ENCODE peak calls at places on chromosomes 5 and 9, in ten cellular contexts. G is esophagus squamous epithelium, L is breast epithelium, S is Peyer's patch, T is stomach, R is heart left ventricle, C is adrenal gland, U is sigmoid colon, D is gastrocnemius medialis, F is upper lobe of left lung. I is an unnamed sample. For H3K27me3, the result is how much of the 10 kb centered on the place peaks cover.

GRCh38 chr9:20636883-20637440 is 14.7 kb upstream of the MLLT3 start:
- DNase-seq in G (no peak), L (no peak), S (no peak), T (no peak), R (no peak), C (no peak), U (no peak), D (no peak), F (no peak), I (no peak)

GRCh38 chr5:179269781-179270543 is 75.3 kb downstream of the ADAMTS2 start:
- DNase-seq in G (no peak), L (no peak), S (peak), T (no peak), R (no peak), C (peak), U (peak), D (peak), F (peak), I (peak)

GRCh38 chr5:1230551-1230950 is 5.4 kb downstream of the SLC6A18 start:
- DNase-seq in G (no peak), L (no peak), S (no peak), T (no peak), R (no peak), C (no peak), U (no peak), D (no peak), F (no peak), I (no peak)

GRCh38 chr5:103840600-103840999 is 278.0 kb upstream of the NUDT12 start:
- DNase-seq in G (no peak), L (no peak), S (no peak), T (no peak), R (no peak), C (no peak), U (no peak), D (no peak), F (no peak), I (no peak)

GRCh38 chr9:114616684-114617520 is 5.8 kb downstream of the TMEM268 start:
- DNase-seq in G (peak), L (peak), S (peak), T (peak), R (peak), C (peak), U (peak), D (peak), F (peak), I (peak)

GRCh38 chr9:13845460-13845859 is 468.5 kb downstream of the NFIB start:
- DNase-seq in G (no peak), L (no peak), S (no peak), T (no peak), R (no peak), C (no peak), U (no peak), D (no peak), F (no peak), I (no peak)

GRCh38 chr9:37953775-37954437 is 50.0 kb upstream of the SLC25A51 start:
- DNase-seq in G (no peak), L (no peak), S (no peak), T (no peak), R (no peak), C (peak), U (no peak), D (peak), F (no peak), I (peak)

GRCh38 chr5:140258016-140258415 is 44.9 kb downstream of the PFDN1 start:
- DNase-seq in G (no peak), L (no peak), S (no peak), T (no peak), R (no peak), C (no peak), U (no peak), D (no peak), F (no peak), I (no peak)

GRCh38 chr5:6765612-6766525 is 52.6 kb downstream of the TENT4A start:
- DNase-seq in G (no peak), L (peak), S (peak), T (peak), R (peak), C (peak), U (peak), D (peak), F (peak), I (peak)

GRCh38 chr5:100421360-100421759 is 113.8 kb upstream of the FAM174A start:
- DNase-seq in G (no peak), L (no peak), S (no peak), T (no peak), R (no peak), C (no peak), U (no peak), D (no peak), F (no peak), I (no peak)

GRCh38 chr9:2838984-2839367 is 4.9 kb downstream of the PUM3 start:
- DNase-seq in G (no peak), L (no peak), S (no peak), T (no peak), R (no peak), C (no peak), U (no peak), D (no peak), F (no peak), I (no peak)

GRCh38 chr5:124923131-124923530 is 176.7 kb upstream of the ZNF608 start:
- DNase-seq in G (no peak), L (no peak), S (no peak), T (no peak), R (peak), C (no peak), U (no peak), D (no peak), F (peak), I (peak)

GRCh38 chr9:75181748-75182147 is 93.4 kb downstream of the OSTF1 start:
- DNase-seq in G (no peak), L (no peak), S (peak), T (no peak), R (no peak), C (no peak), U (no peak), D (no peak), F (no peak), I (no peak)

GRCh38 chr5:172090976-172091547 is 84.6 kb upstream of the FBXW11 start:
- DNase-seq in G (no peak), L (no peak), S (peak), T (no peak), R (no peak), C (peak), U (peak), D (no peak), F (peak), I (no peak)

GRCh38 chr9:18626046-18626698 is 152.2 kb downstream of the ADAMTSL1 start:
- DNase-seq in G (no peak), L (no peak), S (no peak), T (no peak), R (no peak), C (no peak), U (no peak), D (no peak), F (no peak), I (no peak)

GRCh38 chr9:98536542-98537173 is 172.1 kb downstream of the GABBR2 start:
- DNase-seq in G (no peak), L (no peak), S (peak), T (no peak), R (no peak), C (no peak), U (no peak), D (no peak), F (no peak), I (peak)

GRCh38 chr5:53002491-53002890 is 13.3 kb downstream of the ITGA2 start:
- DNase-seq in G (no peak), L (no peak), S (no peak), T (no peak), R (no peak), C (no peak), U (no peak), D (no peak), F (no peak), I (no peak)

GRCh38 chr9:6418764-6419163 is 5.8 kb downstream of the UHRF2 start:
- DNase-seq in G (no peak), L (no peak), S (no peak), T (no peak), R (no peak), C (no peak), U (no peak), D (no peak), F (no peak), I (no peak)
- TF ChIP-seq POLR2A in G (no peak), L (no peak), S (no peak), T (no peak), R (no peak), C (no peak), U (no peak), D (no peak), F (no peak), I (no peak)

GRCh38 chr5:135031813-135032612 is 2.0 kb downstream of the PITX1 start:
- DNase-seq in G (no peak), L (no peak), S (no peak), T (no peak), R (no peak), C (no peak), U (no peak), D (no peak), F (no peak), I (no peak)
- H3K27me3 ChIP-seq in G (under half), L (half or more), S (half or more), T (half or more), R (half or more), C (half or more), U (half or more), D (half or more), F (half or more), I (under half)

GRCh38 chr9:125649315-125649714 is 57.7 kb downstream of the MAPKAP1 start:
- DNase-seq in G (no peak), L (no peak), S (no peak), T (no peak), R (peak), C (peak), U (no peak), D (no peak), F (peak), I (no peak)

GRCh38 chr9:125651907-125652306 is 55.1 kb downstream of the MAPKAP1 start:
- DNase-seq in G (no peak), L (no peak), S (no peak), T (no peak), R (no peak), C (no peak), U (no peak), D (no peak), F (no peak), I (no peak)

GRCh38 chr9:125650271-125650737 is 56.7 kb downstream of the MAPKAP1 start:
- DNase-seq in G (no peak), L (no peak), S (no peak), T (no peak), R (no peak), C (no peak), U (no peak), D (no peak), F (no peak), I (no peak)

GRCh38 chr9:125648294-125648693 is 58.7 kb downstream of the MAPKAP1 start:
- DNase-seq in G (no peak), L (no peak), S (no peak), T (no peak), R (no peak), C (no peak), U (no peak), D (no peak), F (no peak), I (no peak)

GRCh38 chr9:125649826-125650225 is 57.2 kb downstream of the MAPKAP1 start:
- DNase-seq in G (no peak), L (no peak), S (no peak), T (no peak), R (no peak), C (no peak), U (no peak), D (no peak), F (no peak), I (no peak)
- H3K4me3 ChIP-seq in G (no peak), L (no peak), S (peak), T (no peak), R (no peak), C (no peak), U (no peak), D (no peak), F (no peak), I (no peak)

GRCh38 chr9:137030528-137030927 is 1.4 kb downstream of the FUT7 start:
- DNase-seq in G (no peak), L (no peak), S (peak), T (peak), R (no peak), C (no peak), U (no peak), D (no peak), F (peak), I (no peak)
- TF ChIP-seq POLR2A in G (no peak), L (no peak), S (no peak), T (no peak), R (no peak), C (no peak), U (no peak), D (no peak), F (no peak), I (no peak)

GRCh38 chr5:123157797-123158528 is 68.9 kb downstream of the PRDM6 start:
- DNase-seq in G (no peak), L (no peak), S (no peak), T (no peak), R (no peak), C (no peak), U (no peak), D (no peak), F (no peak), I (no peak)

GRCh38 chr5:123154857-123155467 is 65.9 kb downstream of the PRDM6 start:
- DNase-seq in G (no peak), L (no peak), S (no peak), T (no peak), R (no peak), C (no peak), U (peak), D (no peak), F (no peak), I (no peak)

GRCh38 chr5:123151227-123151951 is 62.3 kb downstream of the PRDM6 start:
- DNase-seq in G (no peak), L (no peak), S (no peak), T (no peak), R (no peak), C (no peak), U (no peak), D (no peak), F (no peak), I (no peak)

GRCh38 chr5:123155511-123155923 is 66.5 kb downstream of the PRDM6 start:
- DNase-seq in G (no peak), L (no peak), S (no peak), T (no peak), R (no peak), C (no peak), U (no peak), D (no peak), F (no peak), I (no peak)

DNA sequence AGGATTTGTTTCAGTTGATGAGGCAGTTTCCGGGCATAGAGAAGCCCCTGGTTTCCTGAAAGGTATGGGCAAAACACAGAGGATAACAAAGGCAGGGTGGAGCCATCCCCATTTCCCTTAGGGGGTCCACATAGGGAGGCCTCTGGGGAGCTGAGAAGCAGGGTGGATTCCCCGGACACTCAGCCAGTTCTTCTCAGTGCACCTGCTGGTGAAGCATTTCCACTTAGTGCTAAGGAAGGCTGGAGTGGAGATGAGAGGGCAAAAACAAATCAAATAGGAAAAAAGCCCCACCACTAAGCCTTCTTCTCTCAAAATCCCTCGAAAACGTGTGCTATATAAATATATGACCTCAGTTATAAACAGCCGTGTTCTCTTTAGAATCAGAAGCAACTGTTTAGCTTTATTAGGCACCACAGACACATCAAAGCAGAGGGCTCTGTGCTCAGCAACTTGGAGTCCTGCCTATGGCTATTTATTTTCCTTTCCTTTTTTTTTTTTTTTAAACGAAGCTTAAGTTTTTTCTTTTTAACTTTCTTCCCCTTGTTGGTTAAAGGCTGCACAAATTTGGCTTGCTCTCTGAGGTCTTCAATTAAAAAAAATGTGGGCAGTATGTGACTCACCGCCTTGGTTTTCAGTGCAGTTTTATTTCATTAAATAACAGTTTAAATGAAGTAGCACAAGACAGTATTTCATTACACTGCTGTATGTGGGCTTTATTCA is 67.7 kb downstream of the PRDM6 start:
- DNase-seq in G (no peak), L (no peak), S (no peak), T (no peak), R (no peak), C (no peak), U (no peak), D (no peak), F (no peak), I (no peak)
- H3K27me3 ChIP-seq in G (under half), L (under half), S (under half), T (under half), R (under half), C (under half), U (under half), D (under half), F (under half), I (under half)